ENCODE peak calls at places on chromosomes 6 and 20, in five cellular contexts. K, B, U, C and Q are unnamed samples.

GRCh38 chr20:63496404-63497120 is 2.3 kb downstream of the EEF1A2 start:
- DNase-seq in K (peak), B (no peak), U (no peak), C (no peak), Q (no peak)

GRCh38 chr20:4894981-4895381 is 106.3 kb downstream of the SLC23A2 start:
- DNase-seq in K (no peak), B (no peak), U (no peak), C (no peak), Q (no peak)

GRCh38 chr6:167708501-167709094 is 118.1 kb upstream of the AFDN start:
- DNase-seq in K (no peak), B (no peak), U (no peak), C (no peak), Q (no peak)

GRCh38 chr6:110511401-110511800 is 35.0 kb upstream of the SLC22A16 start:
- DNase-seq in K (no peak), B (no peak), U (no peak), C (no peak), Q (no peak)

GRCh38 chr20:53165452-53165851 is 193.3 kb downstream of the TSHZ2 start:
- DNase-seq in K (no peak), B (no peak), U (no peak), C (no peak), Q (no peak)

GRCh38 chr20:46004187-46004586 is 4.5 kb upstream of the MMP9 start:
- DNase-seq in K (no peak), B (no peak), U (no peak), C (no peak), Q (no peak)

GRCh38 chr6:31498748-31499147 is 803 bp downstream of the MICB start:
- DNase-seq in K (peak), B (peak), U (no peak), C (no peak), Q (no peak)

GRCh38 chr6:87396595-87397392 is 11.0 kb upstream of the CFAP206 start:
- DNase-seq in K (no peak), B (no peak), U (no peak), C (no peak), Q (no peak)

GRCh38 chr20:51570755-51571469 is 28.4 kb upstream of the NFATC2 start:
- DNase-seq in K (no peak), B (peak), U (no peak), C (no peak), Q (no peak)

GRCh38 chr6:71107935-71108420 is 151.1 kb upstream of the B3GAT2 start:
- DNase-seq in K (no peak), B (no peak), U (peak), C (peak), Q (no peak)

GRCh38 chr20:41275181-41275793 is 42.2 kb downstream of the ZHX3 start:
- DNase-seq in K (no peak), B (no peak), U (peak), C (no peak), Q (no peak)

GRCh38 chr6:144265390-144265789 is 19.7 kb upstream of the UTRN start:
- DNase-seq in K (no peak), B (no peak), U (peak), C (no peak), Q (no peak)

GRCh38 chr6:121522265-121522664 is 86.8 kb downstream of the GJA1 start:
- DNase-seq in K (no peak), B (no peak), U (peak), C (no peak), Q (no peak)

DNA sequence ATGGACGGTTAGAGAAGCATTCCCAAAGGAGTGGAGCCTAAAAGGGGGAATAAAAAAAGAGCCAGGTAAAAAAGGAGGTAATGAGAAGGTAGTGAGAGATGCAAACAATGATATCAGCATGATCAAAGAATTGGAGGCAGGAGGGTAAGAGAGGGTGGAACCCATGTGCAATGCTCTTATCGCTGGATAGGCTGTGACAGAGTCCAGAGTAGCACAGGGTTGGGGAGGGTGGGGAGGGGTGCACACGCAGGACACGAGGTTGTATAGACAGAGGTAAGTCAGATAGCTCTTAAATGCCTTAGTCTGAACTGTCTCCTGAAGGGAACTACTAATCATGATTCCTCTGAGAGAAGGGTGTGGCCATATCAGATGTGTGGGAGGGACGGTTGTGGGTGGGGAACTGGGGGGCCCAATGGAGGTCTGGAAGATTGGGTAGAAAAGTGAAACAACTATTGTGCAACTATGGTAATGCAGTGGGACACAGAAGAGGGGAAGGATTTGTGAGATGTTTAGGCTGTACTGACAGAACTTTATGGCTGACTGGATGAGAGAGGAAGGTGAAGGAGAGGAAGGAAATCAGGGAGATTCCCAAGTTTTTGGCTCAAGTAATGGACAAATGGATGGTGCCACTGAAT is 354.8 kb downstream of the BTBD9 start:
- DNase-seq in K (no peak), B (no peak), U (no peak), C (no peak), Q (no peak)
- H3K27ac ChIP-seq in K (no peak), B (no peak), U (no peak), C (no peak), Q (no peak)

DNA sequence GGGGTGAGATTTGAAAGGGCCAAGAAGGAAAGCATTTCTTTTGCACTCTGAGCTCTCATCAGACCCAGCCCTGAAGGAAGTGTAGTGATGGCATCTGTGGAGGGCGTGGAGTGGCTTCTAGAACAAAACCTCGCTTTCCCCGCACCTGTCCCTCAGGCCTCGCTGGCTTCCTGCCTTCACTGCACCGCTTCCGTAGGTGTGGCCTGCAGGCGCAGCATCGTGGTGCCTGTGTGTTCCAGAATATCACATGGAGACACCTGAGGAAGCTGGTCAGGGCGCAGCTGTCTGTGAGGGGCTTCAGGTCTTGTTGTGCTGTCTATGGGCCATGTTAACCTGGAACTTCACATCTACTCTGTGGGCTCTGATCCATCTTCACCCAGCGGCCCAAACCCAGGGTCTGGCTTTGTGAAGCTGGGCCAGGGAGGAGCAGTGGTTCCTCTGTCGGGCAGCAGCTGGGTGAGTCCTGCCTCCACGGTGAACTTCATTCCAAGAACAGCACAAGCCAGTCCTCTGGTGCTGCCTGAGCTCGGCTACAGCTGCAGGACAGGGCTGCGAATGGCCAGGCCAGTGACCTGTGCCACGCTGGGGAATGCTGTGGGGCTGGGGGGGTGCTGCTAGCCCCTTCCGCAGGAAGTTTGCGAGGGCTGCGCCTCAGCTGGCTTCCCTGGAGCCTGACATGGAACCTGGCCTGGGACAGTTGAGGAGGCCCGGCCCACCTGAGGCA is 40.9 kb downstream of the DSTN start:
- DNase-seq in K (peak), B (peak), U (peak), C (no peak), Q (peak)
- H3K27ac ChIP-seq in K (peak), B (peak), U (no peak), C (no peak), Q (peak)

GRCh38 chr6:156398371-156398770 is 378.8 kb upstream of the ARID1B start:
- DNase-seq in K (no peak), B (no peak), U (no peak), C (no peak), Q (no peak)
- H3K27ac ChIP-seq in K (no peak), B (no peak), U (no peak), C (no peak), Q (peak)

DNA sequence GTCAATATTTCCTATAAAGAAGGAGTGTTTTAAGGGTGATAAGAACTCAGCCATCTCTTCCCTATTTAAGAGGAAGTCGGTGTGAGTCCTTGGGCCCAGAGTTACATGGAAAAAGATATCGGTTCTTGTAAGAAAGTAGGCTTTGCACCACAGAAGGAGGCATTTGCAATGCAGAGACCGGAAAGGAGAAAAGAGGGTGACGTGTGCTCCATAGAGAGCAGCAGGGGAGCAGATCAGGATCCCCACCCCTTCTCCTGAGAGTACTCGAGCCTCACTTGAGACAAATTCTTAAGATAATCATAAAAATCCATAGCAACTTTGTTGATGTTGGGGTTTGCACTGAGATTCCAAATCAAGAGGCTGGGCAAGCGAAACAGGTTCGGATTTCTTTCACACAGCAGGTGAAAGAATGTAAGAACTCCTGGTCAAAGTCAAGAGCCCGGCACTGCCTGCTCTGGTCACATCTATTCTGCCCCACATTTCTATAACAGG is 27.8 kb downstream of the FOXA2 start:
- DNase-seq in K (no peak), B (no peak), U (no peak), C (no peak), Q (no peak)
- H3K27ac ChIP-seq in K (peak), B (no peak), U (no peak), C (no peak), Q (no peak)

GRCh38 chr20:25310921-25311728 is 63.2 kb downstream of the PYGB start:
- DNase-seq in K (no peak), B (peak), U (peak), C (no peak), Q (no peak)
- H3K27ac ChIP-seq in K (peak), B (peak), U (peak), C (peak), Q (peak)

GRCh38 chr6:160224599-160225237 is 33.9 kb downstream of the SLC22A2 start:
- DNase-seq in K (no peak), B (no peak), U (no peak), C (no peak), Q (no peak)

GRCh38 chr6:160222491-160222890 is 36.1 kb downstream of the SLC22A2 start:
- DNase-seq in K (no peak), B (no peak), U (no peak), C (no peak), Q (no peak)

GRCh38 chr6:160227038-160227768 is 31.4 kb downstream of the SLC22A2 start:
- DNase-seq in K (no peak), B (no peak), U (no peak), C (no peak), Q (no peak)

GRCh38 chr6:160227769-160228161 is 30.9 kb downstream of the SLC22A2 start:
- DNase-seq in K (no peak), B (no peak), U (peak), C (no peak), Q (no peak)

GRCh38 chr6:160226118-160226541 is 32.5 kb downstream of the SLC22A2 start:
- DNase-seq in K (no peak), B (no peak), U (peak), C (no peak), Q (no peak)
- H3K27ac ChIP-seq in K (no peak), B (peak), U (peak), C (no peak), Q (no peak)

GRCh38 chr20:33466303-33466646 is 22.7 kb upstream of the SNTA1 start:
- DNase-seq in K (no peak), B (no peak), U (no peak), C (no peak), Q (no peak)

GRCh38 chr20:33460711-33461110 is 17.1 kb upstream of the SNTA1 start:
- DNase-seq in K (no peak), B (no peak), U (no peak), C (no peak), Q (no peak)

GRCh38 chr20:33465536-33466302 is 22.2 kb upstream of the SNTA1 start:
- DNase-seq in K (no peak), B (no peak), U (no peak), C (no peak), Q (no peak)

GRCh38 chr20:33459599-33459998 is 16.0 kb upstream of the SNTA1 start:
- DNase-seq in K (no peak), B (no peak), U (no peak), C (no peak), Q (no peak)

DNA sequence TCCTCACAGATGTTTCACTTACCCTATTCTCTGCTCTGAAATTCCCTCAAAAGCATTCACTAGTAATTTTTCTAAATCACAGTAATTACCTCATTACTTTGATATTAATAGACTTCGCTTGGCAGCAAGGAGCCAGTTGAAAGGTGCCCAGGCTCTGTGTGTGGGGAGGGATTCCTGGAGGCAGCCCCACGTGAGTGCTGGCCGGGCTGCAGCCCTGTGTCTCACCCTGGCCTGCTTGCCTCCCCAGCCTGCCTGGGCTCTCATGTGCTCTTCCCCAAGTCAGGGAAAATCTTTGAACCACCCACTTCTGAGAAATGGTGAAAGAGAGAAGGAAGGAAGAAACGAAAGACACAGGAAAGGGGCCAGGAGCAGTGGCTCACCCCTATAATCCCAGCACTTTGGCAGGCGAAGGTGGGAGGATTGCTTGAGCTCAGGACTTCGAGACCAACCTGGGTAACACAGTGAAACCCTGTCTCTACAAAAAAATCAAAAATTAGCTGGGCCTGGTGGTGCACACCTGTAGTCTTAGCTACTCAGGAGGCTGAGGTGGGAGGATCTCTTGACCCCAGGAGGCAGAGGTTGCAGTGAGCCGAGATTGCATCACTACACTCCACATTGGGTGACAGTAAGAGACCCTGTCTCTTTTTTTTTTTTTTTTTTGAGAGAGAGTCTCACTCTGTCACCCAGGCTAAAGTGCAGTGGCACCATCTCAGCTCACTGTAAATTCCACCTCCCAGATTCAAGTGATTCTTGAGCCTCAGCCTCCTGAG is 20.0 kb upstream of the SNTA1 start:
- DNase-seq in K (no peak), B (no peak), U (no peak), C (no peak), Q (no peak)
- H3K27ac ChIP-seq in K (peak), B (no peak), U (no peak), C (no peak), Q (no peak)

DNA sequence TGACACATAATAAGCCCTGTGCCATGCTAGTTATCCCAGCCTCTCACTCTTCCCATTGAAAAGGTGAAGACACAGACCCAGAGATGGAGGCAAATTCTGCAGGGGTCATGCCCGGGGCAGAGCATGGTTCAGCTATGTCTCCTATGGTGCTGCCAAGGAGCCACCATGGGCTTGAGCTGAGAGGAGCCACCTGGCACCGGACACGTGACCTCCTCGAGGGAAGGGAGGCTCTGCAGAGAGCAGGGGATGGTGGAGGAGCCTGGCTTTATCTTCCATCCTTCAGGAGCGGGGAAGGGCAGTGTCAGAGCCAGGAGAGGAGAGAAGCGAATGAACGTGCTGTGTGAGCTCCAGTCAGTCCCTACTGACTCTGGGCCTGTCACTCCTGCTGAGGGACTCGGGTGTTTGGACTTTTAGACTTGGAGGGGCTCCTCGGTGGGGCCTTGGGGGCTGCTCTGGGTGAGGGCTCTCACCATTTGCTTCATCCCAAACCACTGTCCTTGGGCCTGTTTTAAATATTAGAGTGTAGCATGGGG is 11.1 kb upstream of the CCN5 start:
- DNase-seq in K (no peak), B (peak), U (no peak), C (no peak), Q (no peak)
- H3K27ac ChIP-seq in K (no peak), B (peak), U (no peak), C (no peak), Q (no peak)